ENCODE peak calls at places on chromosome 14, in six cellular contexts. J, V, P, B, F and K are unnamed samples.
A peak's percentile ranks its signal among the peaks of the same experiment; 100 is the strongest.

GRCh38 chr14:21990116-21990515 is 316.5 kb upstream of the OR4E1 start:
- DNase-seq in J (no peak), V (no peak), P (no peak), B (peak; percentile 3), F (no peak), K (no peak)

GRCh38 chr14:74551903-74552371 is 58.4 kb downstream of the ISCA2 start:
- DNase-seq in J (no peak), V (no peak), P (no peak), B (no peak), F (peak; percentile 33), K (peak; percentile 54)

GRCh38 chr14:36324897-36325296 is 4.5 kb upstream of the MBIP start:
- DNase-seq in J (no peak), V (no peak), P (no peak), B (no peak), F (no peak), K (no peak)

GRCh38 chr14:95503365-95504134 is 12.9 kb downstream of the SYNE3 start:
- DNase-seq in J (no peak), V (no peak), P (no peak), B (no peak), F (no peak), K (no peak)

GRCh38 chr14:73248294-73248868 is 11.1 kb downstream of the PAPLN start:
- DNase-seq in J (no peak), V (no peak), P (no peak), B (peak; percentile 63), F (no peak), K (no peak)

GRCh38 chr14:100350283-100350926 is 27.3 kb downstream of the SLC25A47 start:
- DNase-seq in J (no peak), V (no peak), P (no peak), B (no peak), F (no peak), K (no peak)

GRCh38 chr14:69133206-69134125 is 19.5 kb downstream of the DCAF5 start:
- DNase-seq in J (no peak), V (no peak), P (no peak), B (peak; percentile 74), F (no peak), K (no peak)

GRCh38 chr14:61444215-61444768 is 122.9 kb downstream of the PRKCH start:
- DNase-seq in J (no peak), V (no peak), P (no peak), B (no peak), F (no peak), K (no peak)

GRCh38 chr14:104392001-104392395 is 187.6 kb upstream of the C14orf180 start:
- DNase-seq in J (no peak), V (no peak), P (no peak), B (no peak), F (no peak), K (no peak)

GRCh38 chr14:68970096-68970612 is 8.9 kb downstream of the ACTN1 start:
- DNase-seq in J (no peak), V (no peak), P (no peak), B (no peak), F (no peak), K (no peak)

GRCh38 chr14:76267322-76268012 is 108.5 kb upstream of the ESRRB start:
- DNase-seq in J (peak; percentile 33), V (no peak), P (peak; percentile 64), B (peak; percentile 41), F (peak; percentile 23), K (peak; percentile 66)

GRCh38 chr14:23302290-23303225 is at the start of gene PPP1R3E:
- DNase-seq in J (peak; percentile 65), V (no peak), P (peak; percentile 69), B (peak; percentile 65), F (peak; percentile 75), K (peak; percentile 37)

GRCh38 chr14:71143391-71144290 is 236.4 kb downstream of the PCNX1 start:
- DNase-seq in J (no peak), V (no peak), P (no peak), B (peak; percentile 97), F (no peak), K (no peak)

GRCh38 chr14:105476937-105477658 is 2.5 kb downstream of the CRIP2 start:
- DNase-seq in J (peak; percentile 68), V (no peak), P (no peak), B (no peak), F (no peak), K (no peak)

GRCh38 chr14:96160913-96161310 is 43.7 kb upstream of the BDKRB2 start:
- DNase-seq in J (no peak), V (no peak), P (no peak), B (no peak), F (no peak), K (no peak)